ENCODE peak calls at places on chromosomes 12 and 14, in six cellular contexts. One of them, this sample, is unnamed.

GRCh38 chr12:51855586-51856428 is 7.3 kb upstream of the FIGNL2 start:
- DNase-seq in testis: peak; percentile 48
- DNase-seq in ovary: no peak
- DNase-seq in body of pancreas: peak; percentile 20
- DNase-seq in uterus: no peak
- DNase-seq in tibial nerve: peak; percentile 48
- DNase-seq in this sample: no peak

GRCh38 chr12:100138048-100138907 is 4.4 kb downstream of the BLTP3B start:
- DNase-seq in ovary: no peak
- DNase-seq in tibial nerve: no peak
- DNase-seq in testis: no peak
- DNase-seq in body of pancreas: no peak
- DNase-seq in uterus: no peak
- DNase-seq in this sample: peak; percentile 28

GRCh38 chr12:56688846-56689113 is 696 bp upstream of the PTGES3 start:
- DNase-seq in uterus: no peak
- DNase-seq in body of pancreas: no peak
- DNase-seq in ovary: no peak
- DNase-seq in tibial nerve: no peak
- DNase-seq in testis: no peak
- DNase-seq in this sample: no peak

GRCh38 chr14:54213531-54213930 is 183.3 kb upstream of the CDKN3 start:
- DNase-seq in body of pancreas: no peak
- DNase-seq in ovary: no peak
- DNase-seq in uterus: no peak
- DNase-seq in testis: no peak
- DNase-seq in tibial nerve: no peak
- DNase-seq in this sample: no peak

GRCh38 chr12:93261505-93262094 is 116.1 kb upstream of the NUDT4 start:
- DNase-seq in testis: no peak
- DNase-seq in tibial nerve: no peak
- DNase-seq in body of pancreas: no peak
- DNase-seq in uterus: no peak
- DNase-seq in ovary: no peak
- DNase-seq in this sample: no peak

GRCh38 chr12:107736914-107737313 is 24.0 kb downstream of the PRDM4 start:
- DNase-seq in testis: no peak
- DNase-seq in ovary: no peak
- DNase-seq in tibial nerve: no peak
- DNase-seq in body of pancreas: no peak
- DNase-seq in uterus: no peak
- DNase-seq in this sample: no peak

GRCh38 chr12:116303076-116303465 is 25.6 kb upstream of the MED13L start:
- DNase-seq in ovary: no peak
- DNase-seq in testis: no peak
- DNase-seq in uterus: no peak
- DNase-seq in body of pancreas: no peak
- DNase-seq in tibial nerve: no peak
- DNase-seq in this sample: no peak

GRCh38 chr14:90398315-90398811 is 1.5 kb downstream of the CALM1 start:
- DNase-seq in ovary: no peak
- DNase-seq in body of pancreas: peak; percentile 63
- DNase-seq in testis: peak; percentile 38
- DNase-seq in uterus: no peak
- DNase-seq in tibial nerve: no peak
- DNase-seq in this sample: peak; percentile 69

GRCh38 chr12:66717049-66717448 is 38.2 kb upstream of the GRIP1 start:
- DNase-seq in tibial nerve: no peak
- DNase-seq in uterus: no peak
- DNase-seq in testis: no peak
- DNase-seq in body of pancreas: no peak
- DNase-seq in ovary: no peak
- DNase-seq in this sample: no peak

GRCh38 chr14:22487941-22488340 is 101.1 kb downstream of the DAD1 start:
- DNase-seq in testis: no peak
- DNase-seq in uterus: no peak
- DNase-seq in tibial nerve: no peak
- DNase-seq in body of pancreas: no peak
- DNase-seq in ovary: no peak
- DNase-seq in this sample: peak; percentile 18

GRCh38 chr12:111412007-111412829 is 6.5 kb downstream of the SH2B3 start:
- DNase-seq in body of pancreas: no peak
- DNase-seq in tibial nerve: no peak
- DNase-seq in ovary: no peak
- DNase-seq in testis: no peak
- DNase-seq in uterus: no peak
- DNase-seq in this sample: peak; percentile 49

GRCh38 chr12:23569388-23569787 is 380.1 kb downstream of the SOX5 start:
- DNase-seq in body of pancreas: no peak
- DNase-seq in ovary: no peak
- DNase-seq in uterus: no peak
- DNase-seq in testis: no peak
- DNase-seq in tibial nerve: no peak
- DNase-seq in this sample: no peak

GRCh38 chr14:94773017-94773681 is 3.2 kb upstream of the GSC start:
- DNase-seq in body of pancreas: no peak
- DNase-seq in ovary: no peak
- DNase-seq in tibial nerve: no peak
- DNase-seq in testis: no peak
- DNase-seq in uterus: no peak
- DNase-seq in this sample: no peak

GRCh38 chr14:99004112-99004511 is 267.9 kb downstream of the BCL11B start:
- DNase-seq in uterus: no peak
- DNase-seq in body of pancreas: no peak
- DNase-seq in testis: no peak
- DNase-seq in ovary: no peak
- DNase-seq in tibial nerve: no peak
- DNase-seq in this sample: no peak

GRCh38 chr12:101474711-101475386 is at the start of gene SPIC:
- DNase-seq in uterus: no peak
- DNase-seq in ovary: no peak
- DNase-seq in tibial nerve: no peak
- DNase-seq in body of pancreas: no peak
- DNase-seq in testis: no peak
- DNase-seq in this sample: no peak

GRCh38 chr12:80551897-80552296 is 107.9 kb downstream of the PTPRQ start:
- DNase-seq in tibial nerve: no peak
- DNase-seq in ovary: no peak
- DNase-seq in body of pancreas: peak; percentile 5
- DNase-seq in uterus: no peak
- DNase-seq in testis: no peak
- DNase-seq in this sample: no peak

GRCh38 chr12:21305666-21306065 is 29.1 kb downstream of the SLCO1A2 start:
- DNase-seq in tibial nerve: no peak
- DNase-seq in body of pancreas: no peak
- DNase-seq in ovary: no peak
- DNase-seq in testis: no peak
- DNase-seq in uterus: no peak
- DNase-seq in this sample: no peak

GRCh38 chr14:51394391-51394790 is 154.3 kb downstream of the TMX1 start:
- DNase-seq in ovary: no peak
- DNase-seq in uterus: no peak
- DNase-seq in tibial nerve: no peak
- DNase-seq in testis: no peak
- DNase-seq in body of pancreas: no peak
- DNase-seq in this sample: no peak

GRCh38 chr12:119082496-119082895 is 96.2 kb upstream of the HSPB8 start:
- DNase-seq in body of pancreas: no peak
- DNase-seq in uterus: no peak
- DNase-seq in ovary: no peak
- DNase-seq in tibial nerve: no peak
- DNase-seq in testis: no peak
- DNase-seq in this sample: no peak

GRCh38 chr12:78210894-78211302 is 380.2 kb downstream of the NAV3 start:
- DNase-seq in testis: no peak
- DNase-seq in ovary: no peak
- DNase-seq in body of pancreas: no peak
- DNase-seq in uterus: no peak
- DNase-seq in tibial nerve: no peak
- DNase-seq in this sample: no peak

DNA sequence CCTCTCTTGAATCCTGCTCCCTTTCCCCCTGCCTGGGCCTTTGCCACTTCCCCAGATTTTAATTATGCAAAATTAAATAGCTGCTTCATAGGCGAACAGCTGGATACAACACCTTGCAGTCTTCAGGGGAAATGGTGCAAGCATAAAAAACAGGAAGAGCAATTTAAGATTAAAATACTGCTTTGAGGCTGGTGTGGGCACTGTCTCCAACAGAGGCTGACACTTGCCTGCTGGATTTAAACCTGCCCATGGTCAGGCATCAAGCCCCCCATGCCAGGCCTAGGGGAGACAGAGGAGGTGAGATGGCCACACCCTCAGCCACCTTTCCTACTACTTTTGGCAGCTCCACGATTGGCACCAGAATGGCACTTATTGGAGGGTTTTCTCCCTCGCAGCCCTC is 110.1 kb upstream of the DIO3 start:
- DNase-seq in body of pancreas: no peak
- DNase-seq in testis: no peak
- DNase-seq in ovary: no peak
- DNase-seq in tibial nerve: no peak
- DNase-seq in uterus: no peak
- DNase-seq in this sample: no peak
- TF ChIP-seq POLR2A in body of pancreas: no peak
- TF ChIP-seq POLR2A in testis: no peak
- TF ChIP-seq POLR2A in ovary: no peak
- TF ChIP-seq POLR2A in tibial nerve: no peak
- TF ChIP-seq POLR2A in uterus: no peak
- TF ChIP-seq POLR2A in this sample: no peak

DNA sequence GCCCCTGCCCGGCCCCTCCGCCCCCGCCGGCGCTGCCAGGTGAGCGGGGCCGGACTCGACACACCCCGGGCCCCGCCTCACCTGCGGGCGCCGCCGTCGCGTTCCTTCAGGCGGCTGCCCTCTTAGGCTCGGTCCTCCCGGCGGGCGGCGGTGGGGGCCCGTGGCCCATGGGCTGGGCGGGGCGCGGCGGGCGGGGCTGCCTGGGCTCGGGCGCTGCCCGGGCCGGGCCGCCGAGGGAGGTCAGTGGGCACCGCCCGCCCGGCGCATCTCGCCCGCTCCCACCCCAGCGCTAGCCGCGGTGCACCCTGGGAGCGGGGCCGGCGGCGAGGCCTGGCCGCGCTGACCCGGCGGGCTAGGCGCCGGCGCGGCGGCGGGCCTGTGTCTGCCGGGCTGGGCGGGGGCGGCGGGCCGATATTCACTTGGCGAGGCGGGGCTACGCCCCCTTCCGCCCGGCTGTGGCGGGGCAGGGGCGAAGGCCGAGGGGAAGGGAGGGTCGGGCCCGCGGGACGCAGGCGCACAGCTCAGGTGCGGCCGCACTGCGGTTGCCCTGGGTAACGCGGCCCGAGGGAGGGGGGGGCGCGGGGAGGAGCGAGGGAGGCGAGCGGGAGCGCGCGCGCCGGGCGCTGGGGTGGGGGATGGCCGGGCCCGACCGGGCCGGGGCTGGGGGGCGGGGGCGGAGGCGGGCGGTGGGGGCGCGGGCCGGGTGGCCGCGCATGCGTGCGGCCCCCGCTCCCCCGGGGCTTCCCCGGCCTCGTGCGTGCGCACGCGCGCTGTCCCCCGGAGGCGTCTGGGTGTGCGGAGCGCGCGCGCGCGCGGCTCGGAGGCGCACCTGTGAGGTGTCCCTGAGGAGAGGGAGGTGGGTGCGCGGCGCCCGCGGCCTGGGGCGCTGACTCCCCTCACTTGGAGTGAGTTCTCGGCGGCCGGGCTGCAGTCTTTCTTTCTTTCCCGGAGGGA is at the start of the genes CCDC92 and ZNF664:
- DNase-seq in body of pancreas: peak; percentile 94
- DNase-seq in uterus: peak; percentile 94
- DNase-seq in ovary: peak; percentile 96
- DNase-seq in testis: peak; percentile 93
- DNase-seq in tibial nerve: peak; percentile 76
- DNase-seq in this sample: peak; percentile 92
- TF ChIP-seq POLR2A in body of pancreas: peak; percentile 38
- TF ChIP-seq POLR2A in uterus: peak; percentile 80
- TF ChIP-seq POLR2A in ovary: peak; percentile 39
- TF ChIP-seq POLR2A in testis: no peak
- TF ChIP-seq POLR2A in tibial nerve: peak; percentile 38
- TF ChIP-seq POLR2A in this sample: peak; percentile 30

DNA sequence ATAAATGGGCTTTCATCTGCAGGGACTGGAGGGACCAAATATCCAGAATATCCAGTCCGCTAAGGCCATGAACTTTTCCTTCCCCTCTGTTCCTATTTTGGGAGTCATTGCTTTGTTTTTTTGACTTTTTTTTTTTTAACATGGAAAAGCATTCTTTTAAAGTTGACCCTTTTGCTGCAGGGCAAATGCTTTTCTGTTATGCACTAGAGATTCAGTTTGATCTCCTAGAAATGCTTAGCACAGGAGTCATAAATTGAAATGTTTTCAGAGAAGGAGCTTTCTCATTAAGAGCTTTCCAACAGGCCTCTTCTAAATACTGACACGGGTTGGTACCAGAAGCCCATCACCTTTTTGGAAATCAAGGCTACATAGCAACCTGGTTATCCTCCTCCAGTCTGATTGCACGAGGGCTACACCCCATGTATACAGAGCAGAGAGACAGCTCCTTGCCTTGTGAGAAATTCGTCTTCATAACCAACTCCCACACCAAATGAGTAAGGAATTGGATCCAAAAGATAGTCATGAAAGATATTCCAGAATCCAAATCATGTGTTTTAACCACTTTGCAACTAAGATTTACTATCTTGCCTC is 389.6 kb downstream of the ZFP36L1 start:
- DNase-seq in ovary: no peak
- DNase-seq in tibial nerve: no peak
- DNase-seq in testis: no peak
- DNase-seq in body of pancreas: no peak
- DNase-seq in uterus: no peak
- DNase-seq in this sample: no peak
- TF ChIP-seq POLR2A in ovary: no peak
- TF ChIP-seq POLR2A in tibial nerve: no peak
- TF ChIP-seq POLR2A in testis: no peak
- TF ChIP-seq POLR2A in body of pancreas: no peak
- TF ChIP-seq POLR2A in uterus: no peak
- TF ChIP-seq POLR2A in this sample: no peak

DNA sequence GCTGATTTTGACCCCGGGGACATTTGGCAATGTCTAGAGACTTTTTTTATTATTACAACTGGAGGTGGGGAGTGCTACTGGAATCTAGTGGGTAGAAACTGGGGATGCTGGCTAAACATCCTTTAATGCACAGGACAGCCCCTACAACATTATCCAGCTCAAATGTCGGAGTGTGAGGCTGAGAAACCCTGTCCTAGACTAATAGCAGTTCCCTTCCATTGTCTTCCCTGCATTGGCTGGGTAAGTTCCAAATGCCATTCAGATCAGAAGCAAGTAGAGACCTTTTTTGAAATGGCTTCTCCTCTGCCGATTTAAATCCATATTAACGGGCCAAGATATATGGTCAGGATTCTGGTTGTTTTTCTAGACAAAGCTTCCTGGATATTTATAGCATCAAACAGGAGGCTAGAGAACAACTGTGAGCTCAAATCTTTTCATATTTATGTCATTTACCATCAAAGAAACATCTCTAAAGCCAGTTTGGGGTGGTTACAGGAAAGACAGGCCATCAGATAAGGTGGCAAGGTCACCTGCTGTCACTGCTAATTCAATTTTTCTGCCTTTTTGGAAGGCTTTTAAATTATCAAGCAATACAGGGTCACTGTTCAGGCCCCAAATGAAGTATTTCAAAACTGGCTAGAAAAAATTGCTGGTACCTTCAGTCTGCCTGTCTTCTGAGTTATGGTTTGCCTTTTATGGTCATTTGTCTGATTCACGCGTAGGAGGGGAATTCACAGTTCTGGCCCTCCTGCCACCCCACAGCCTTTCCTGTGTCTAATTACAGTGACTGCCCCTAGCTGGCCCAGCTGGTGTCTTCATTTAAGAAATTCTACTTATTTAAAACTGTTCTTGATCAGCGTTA is 20.1 kb upstream of the AKAP5 start:
- DNase-seq in body of pancreas: no peak
- DNase-seq in tibial nerve: no peak
- DNase-seq in uterus: peak; percentile 46
- DNase-seq in testis: peak; percentile 45
- DNase-seq in ovary: peak; percentile 26
- DNase-seq in this sample: no peak
- TF ChIP-seq POLR2A in body of pancreas: no peak
- TF ChIP-seq POLR2A in tibial nerve: no peak
- TF ChIP-seq POLR2A in uterus: no peak
- TF ChIP-seq POLR2A in testis: no peak
- TF ChIP-seq POLR2A in ovary: no peak
- TF ChIP-seq POLR2A in this sample: no peak

This sample was measured in erythroblast.